ENCODE peak calls at places on chromosomes 7 and 10, in four cellular contexts. P, A, F and L are unnamed samples.

GRCh38 chr7:51059493-51059892 is 257.1 kb downstream of the COBL start:
- DNase-seq in P (no peak), A (no peak), F (no peak), L (no peak)

GRCh38 chr7:3089493-3089892 is 45.8 kb upstream of the CARD11 start:
- DNase-seq in P (no peak), A (no peak), F (peak), L (no peak)

GRCh38 chr7:150744041-150744656 is 6.9 kb downstream of the GIMAP5 start:
- DNase-seq in P (no peak), A (no peak), F (no peak), L (no peak)

GRCh38 chr7:2229467-2229866 is 3.3 kb downstream of the MAD1L1 start:
- DNase-seq in P (no peak), A (no peak), F (no peak), L (no peak)

GRCh38 chr10:81018898-81019890 is 481.5 kb downstream of the SH2D4B start:
- DNase-seq in P (no peak), A (no peak), F (peak), L (peak)

GRCh38 chr7:35758421-35758820 is 42.4 kb upstream of the SEPTIN7 start:
- DNase-seq in P (no peak), A (no peak), F (peak), L (no peak)

GRCh38 chr7:116834815-116835533 is 27.4 kb upstream of the CAPZA2 start:
- DNase-seq in P (no peak), A (no peak), F (no peak), L (no peak)

GRCh38 chr10:93384006-93384405 is 98.1 kb downstream of the MYOF start:
- DNase-seq in P (no peak), A (no peak), F (no peak), L (peak)

GRCh38 chr10:3186365-3186764 is 13.8 kb upstream of the PITRM1 start:
- DNase-seq in P (no peak), A (peak), F (no peak), L (no peak)

GRCh38 chr7:155543011-155543881 is 3.1 kb downstream of the CNPY1 start:
- DNase-seq in P (no peak), A (no peak), F (peak), L (no peak)

GRCh38 chr7:23472046-23472445 is 1.8 kb upstream of the IGF2BP3 start:
- DNase-seq in P (no peak), A (no peak), F (no peak), L (no peak)

GRCh38 chr7:54839538-54840213 is 80.7 kb upstream of the SEC61G start:
- DNase-seq in P (peak), A (no peak), F (peak), L (no peak)

GRCh38 chr7:91089382-91089963 is 174.8 kb upstream of the FZD1 start:
- DNase-seq in P (no peak), A (no peak), F (peak), L (no peak)

GRCh38 chr7:98138679-98139078 is 32.0 kb downstream of the LMTK2 start:
- DNase-seq in P (no peak), A (no peak), F (no peak), L (no peak)

GRCh38 chr7:117385340-117386124 is 41.8 kb downstream of the ASZ1 start:
- DNase-seq in P (no peak), A (no peak), F (peak), L (no peak)

GRCh38 chr7:11830004-11830403 is 2.0 kb downstream of the THSD7A start:
- DNase-seq in P (no peak), A (no peak), F (no peak), L (no peak)

GRCh38 chr7:24401628-24402593 is 117.9 kb downstream of the NPY start:
- DNase-seq in P (no peak), A (no peak), F (no peak), L (no peak)

GRCh38 chr10:127790165-127790564 is 53.2 kb downstream of the FOXI2 start:
- DNase-seq in P (no peak), A (no peak), F (no peak), L (no peak)

GRCh38 chr10:43195557-43195956 is 57.3 kb downstream of the CSGALNACT2 start:
- DNase-seq in P (no peak), A (no peak), F (no peak), L (no peak)

GRCh38 chr7:98084631-98085030 is 22.0 kb upstream of the LMTK2 start:
- DNase-seq in P (no peak), A (no peak), F (no peak), L (no peak)

GRCh38 chr7:4185736-4186512 is 496.2 kb upstream of the FOXK1 start:
- DNase-seq in P (no peak), A (no peak), F (no peak), L (no peak)

GRCh38 chr7:149467321-149467859 is 6.5 kb upstream of the ZNF777 start:
- DNase-seq in P (no peak), A (no peak), F (no peak), L (no peak)

GRCh38 chr10:101567165-101568006 is 20.7 kb downstream of the POLL start:
- DNase-seq in P (no peak), A (no peak), F (peak), L (no peak)

GRCh38 chr10:51657481-51657880 is 41.9 kb downstream of the CSTF2T start:
- DNase-seq in P (no peak), A (no peak), F (no peak), L (no peak)

GRCh38 chr7:30920021-30920583 is 8.4 kb downstream of the AQP1 start:
- DNase-seq in P (no peak), A (no peak), F (no peak), L (no peak)

GRCh38 chr7:7265057-7265456 is 82.7 kb downstream of the C1GALT1 start:
- DNase-seq in P (no peak), A (no peak), F (no peak), L (no peak)

GRCh38 chr7:2000801-2001321 is 231.9 kb downstream of the MAD1L1 start:
- DNase-seq in P (peak), A (peak), F (no peak), L (no peak)

GRCh38 chr10:132449826-132450211 is 52.8 kb downstream of the PWWP2B start:
- DNase-seq in P (peak), A (no peak), F (no peak), L (no peak)

GRCh38 chr10:90641731-90642130 is 216.1 kb downstream of the HTR7 start:
- DNase-seq in P (no peak), A (no peak), F (no peak), L (no peak)

GRCh38 chr7:34036069-34036920 is 131.0 kb downstream of the BMPER start:
- DNase-seq in P (peak), A (no peak), F (no peak), L (no peak)

GRCh38 chr7:124603066-124603465 is 162.5 kb downstream of the GPR37 start:
- DNase-seq in P (no peak), A (no peak), F (no peak), L (no peak)

GRCh38 chr7:110964770-110965169 is 126.2 kb upstream of the LRRN3 start:
- DNase-seq in P (no peak), A (no peak), F (no peak), L (no peak)

GRCh38 chr7:77537595-77538185 is 595 bp downstream of the PTPN12 start:
- DNase-seq in P (no peak), A (peak), F (peak), L (peak)

GRCh38 chr7:135978624-135979023 is 1.5 kb upstream of the MTPN start:
- DNase-seq in P (no peak), A (no peak), F (no peak), L (no peak)

GRCh38 chr7:135979674-135980660 is 2.8 kb upstream of the MTPN start:
- DNase-seq in P (no peak), A (no peak), F (no peak), L (no peak)

GRCh38 chr7:135980665-135981180 is 3.6 kb upstream of the MTPN start:
- DNase-seq in P (no peak), A (peak), F (no peak), L (no peak)

GRCh38 chr7:135977742-135978066 is 545 bp upstream of the MTPN start:
- DNase-seq in P (no peak), A (no peak), F (no peak), L (no peak)

DNA sequence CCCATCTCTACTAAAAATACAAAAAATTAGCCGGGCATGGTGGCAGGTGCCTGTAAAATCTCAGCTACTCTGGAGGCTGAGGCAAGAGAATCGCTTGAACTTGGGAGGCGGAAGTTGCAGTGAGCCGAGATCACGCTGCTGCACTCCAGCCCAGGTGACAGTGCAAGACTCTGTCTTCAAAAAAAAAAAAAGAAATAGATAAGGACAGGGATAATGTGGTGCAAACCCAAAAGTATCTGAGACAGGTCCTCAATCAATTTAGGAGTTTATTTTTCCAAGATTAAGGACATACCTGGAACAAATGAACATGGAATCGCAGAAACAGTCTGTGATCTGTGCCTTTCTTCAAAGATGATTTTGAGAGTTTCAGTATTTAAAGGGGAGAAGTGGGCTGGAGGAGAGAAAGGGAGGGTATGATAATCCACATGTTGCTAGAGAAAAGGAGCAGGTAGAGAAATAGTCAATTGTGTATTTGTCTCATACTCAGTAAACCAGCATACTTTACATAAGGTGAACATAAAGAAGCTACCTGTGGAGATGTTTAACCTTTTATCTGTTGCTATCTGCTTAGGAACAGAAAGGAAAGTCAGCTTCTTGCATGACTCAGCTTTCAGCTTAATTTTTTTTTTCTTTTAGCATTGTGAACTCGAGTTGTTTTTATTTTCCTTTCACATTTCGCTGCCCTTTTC is 4.9 kb upstream of the MTPN start:
- DNase-seq in P (no peak), A (no peak), F (no peak), L (no peak)
- H3K4me3 ChIP-seq in P (no peak), A (peak), F (no peak), L (no peak)

DNA sequence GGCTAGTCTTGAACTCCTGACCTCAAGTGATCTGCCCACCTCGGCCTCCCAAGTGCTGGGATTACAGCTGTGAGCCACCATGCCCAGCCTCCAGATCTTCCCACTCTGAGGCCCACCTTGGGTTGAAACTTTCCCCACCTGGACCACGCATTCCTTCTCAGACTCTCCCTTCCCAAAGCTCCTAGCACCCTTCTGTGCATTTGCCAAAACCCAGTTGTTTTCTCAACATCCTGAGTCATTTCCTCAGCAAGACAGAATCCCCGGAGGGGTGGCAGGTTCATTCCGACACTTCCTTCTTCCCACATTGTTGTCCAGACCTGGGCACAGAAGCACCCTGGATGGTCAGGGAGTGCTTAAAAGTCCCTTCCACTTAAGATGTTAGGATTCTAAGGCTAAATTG is 28.9 kb downstream of the BAG3 start:
- DNase-seq in P (no peak), A (no peak), F (no peak), L (peak)
- H3K27ac ChIP-seq in P (peak), A (no peak), F (no peak), L (peak)

GRCh38 chr7:15692621-15693020 is 6.1 kb upstream of the MEOX2 start:
- DNase-seq in P (no peak), A (no peak), F (no peak), L (no peak)
- H3K4me3 ChIP-seq in P (no peak), A (no peak), F (no peak), L (no peak)

GRCh38 chr7:101129603-101130117 is 2.8 kb downstream of the SERPINE1 start:
- DNase-seq in P (no peak), A (no peak), F (no peak), L (no peak)
- H3K27ac ChIP-seq in P (no peak), A (no peak), F (no peak), L (no peak)

GRCh38 chr7:17558558-17559332 is 260.3 kb downstream of the AHR start:
- DNase-seq in P (no peak), A (no peak), F (no peak), L (peak)
- H3K4me3 ChIP-seq in P (no peak), A (no peak), F (no peak), L (no peak)

GRCh38 chr10:75297021-75297599 is 61.4 kb upstream of the COMTD1 start:
- DNase-seq in P (no peak), A (no peak), F (no peak), L (no peak)
- H3K27ac ChIP-seq in P (peak), A (no peak), F (no peak), L (no peak)

DNA sequence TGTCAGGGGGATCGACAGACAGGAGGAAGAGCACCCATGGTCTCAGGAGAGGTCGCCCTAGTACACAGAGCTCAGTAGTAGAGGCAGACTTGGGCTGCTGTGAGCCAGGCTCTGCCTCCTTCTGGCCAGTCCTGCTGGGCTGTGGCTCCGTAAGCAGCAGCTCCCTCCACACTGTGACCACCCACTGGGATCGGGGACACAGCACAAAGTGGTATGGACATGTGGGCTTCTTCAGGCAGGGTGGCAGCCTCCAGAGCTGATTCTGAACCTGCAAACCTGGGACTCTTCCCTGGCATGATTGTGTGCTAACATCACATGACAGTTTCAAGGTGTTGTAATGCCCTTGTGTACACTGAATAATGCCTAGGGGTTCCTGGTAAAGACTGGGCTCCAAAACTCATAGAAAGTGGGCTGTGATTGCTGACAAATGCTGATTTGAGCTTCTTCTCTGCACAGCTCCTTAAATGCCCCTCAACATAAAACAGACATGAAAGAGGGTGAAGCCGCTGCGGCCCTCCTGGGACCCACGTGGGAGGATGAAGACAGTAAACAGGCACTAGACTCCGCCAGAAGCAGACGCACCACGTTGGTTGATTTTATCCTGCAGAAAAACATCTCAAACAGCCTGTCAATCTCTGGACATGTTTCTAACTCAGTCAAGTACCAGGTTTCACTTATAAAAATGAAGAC is 76.7 kb downstream of the GPR26 start:
- DNase-seq in P (no peak), A (no peak), F (no peak), L (no peak)
- H3K4me3 ChIP-seq in P (no peak), A (no peak), F (no peak), L (no peak)

GRCh38 chr7:101814996-101815825 is 2.2 kb upstream of the CUX1 start:
- DNase-seq in P (peak), A (peak), F (peak), L (peak)
- H3K27ac ChIP-seq in P (peak), A (no peak), F (no peak), L (peak)